ENCODE peak calls at places on chromosomes 7 and 10, in six cellular contexts. U is AG09309, D is D721Med, R is gastrocnemius medialis, P is neural progenitor cell, B is left ventricle myocardium inferior. E is an unnamed sample.
A peak's percentile ranks its signal among the peaks of the same experiment; 100 is the strongest.

GRCh38 chr7:149870701-149871483 is 2.9 kb upstream of the ATP6V0E2 start:
- DNase-seq in P (no peak), D (no peak), B (no peak), R (no peak), U (no peak), E (no peak)

GRCh38 chr7:34320926-34321609 is 336.9 kb upstream of the NPSR1 start:
- DNase-seq in U (peak; percentile 35), R (peak; percentile 37), D (peak; percentile 56), B (peak; percentile 29), P (peak; percentile 79), E (peak; percentile 85)

GRCh38 chr10:122286872-122287271 is 15.8 kb downstream of the BTBD16 start:
- DNase-seq in D (no peak), R (peak; percentile 89), U (peak; percentile 46), B (peak; percentile 36), P (peak; percentile 44), E (peak; percentile 78)

GRCh38 chr7:94054130-94054529 is 50.0 kb upstream of the BET1 start:
- DNase-seq in P (no peak), U (no peak), R (no peak), D (no peak), B (no peak), E (no peak)

GRCh38 chr7:44646176-44646920 is 39.9 kb downstream of the OGDH start:
- DNase-seq in B (no peak), R (peak; percentile 81), P (no peak), U (peak; percentile 20), D (no peak), E (no peak)

GRCh38 chr10:35735412-35735811 is 93.3 kb upstream of the FZD8 start:
- DNase-seq in P (no peak), B (no peak), D (no peak), U (peak; percentile 48), R (no peak), E (peak; percentile 15)

GRCh38 chr10:48931188-48931587 is 8.5 kb downstream of the LRRC18 start:
- DNase-seq in U (no peak), B (no peak), R (no peak), D (no peak), P (peak; percentile 50), E (no peak)

GRCh38 chr10:17961551-17962422 is 10.1 kb downstream of the SLC39A12 start:
- DNase-seq in R (no peak), D (no peak), P (no peak), U (no peak), B (no peak), E (peak; percentile 29)

GRCh38 chr10:50991496-50992355 is 82.6 kb upstream of the PRKG1 start:
- DNase-seq in P (peak; percentile 58), R (peak; percentile 80), D (no peak), B (peak; percentile 67), U (no peak), E (no peak)

GRCh38 chr10:14781763-14782162 is 7.1 kb upstream of the FAM107B start:
- DNase-seq in D (no peak), R (no peak), U (no peak), P (peak; percentile 23), B (no peak), E (no peak)

GRCh38 chr7:118944271-118944670 is 719.8 kb downstream of the ANKRD7 start:
- DNase-seq in P (no peak), U (no peak), R (no peak), D (no peak), B (no peak), E (no peak)

GRCh38 chr7:83579740-83580139 is 69.2 kb downstream of the SEMA3E start:
- DNase-seq in B (no peak), P (no peak), D (no peak), R (no peak), U (no peak), E (no peak)

GRCh38 chr7:124101173-124101768 is 68.4 kb upstream of the TMEM229A start:
- DNase-seq in D (no peak), U (no peak), B (no peak), R (no peak), P (peak; percentile 56), E (peak; percentile 63)

GRCh38 chr10:123622381-123622780 is 43.8 kb upstream of the GPR26 start:
- DNase-seq in B (no peak), D (no peak), U (peak; percentile 76), R (no peak), P (no peak), E (no peak)

GRCh38 chr10:100022403-100022802 is 12.7 kb upstream of the DNMBP start:
- DNase-seq in R (no peak), U (no peak), D (no peak), P (no peak), B (no peak), E (peak; percentile 46)

GRCh38 chr7:45259966-45260646 is 102.5 kb downstream of the RAMP3 start:
- DNase-seq in U (no peak), P (peak; percentile 81), B (peak; percentile 66), R (peak; percentile 23), D (peak; percentile 67), E (peak; percentile 44)

GRCh38 chr7:91843831-91844230 is 36.7 kb downstream of the MTERF1 start:
- DNase-seq in R (no peak), B (no peak), U (no peak), D (no peak), P (no peak), E (no peak)

GRCh38 chr10:31099664-31100063 is 68.0 kb upstream of the ZNF438 start:
- DNase-seq in R (no peak), D (no peak), P (no peak), U (no peak), B (no peak), E (peak; percentile 89)

DNA sequence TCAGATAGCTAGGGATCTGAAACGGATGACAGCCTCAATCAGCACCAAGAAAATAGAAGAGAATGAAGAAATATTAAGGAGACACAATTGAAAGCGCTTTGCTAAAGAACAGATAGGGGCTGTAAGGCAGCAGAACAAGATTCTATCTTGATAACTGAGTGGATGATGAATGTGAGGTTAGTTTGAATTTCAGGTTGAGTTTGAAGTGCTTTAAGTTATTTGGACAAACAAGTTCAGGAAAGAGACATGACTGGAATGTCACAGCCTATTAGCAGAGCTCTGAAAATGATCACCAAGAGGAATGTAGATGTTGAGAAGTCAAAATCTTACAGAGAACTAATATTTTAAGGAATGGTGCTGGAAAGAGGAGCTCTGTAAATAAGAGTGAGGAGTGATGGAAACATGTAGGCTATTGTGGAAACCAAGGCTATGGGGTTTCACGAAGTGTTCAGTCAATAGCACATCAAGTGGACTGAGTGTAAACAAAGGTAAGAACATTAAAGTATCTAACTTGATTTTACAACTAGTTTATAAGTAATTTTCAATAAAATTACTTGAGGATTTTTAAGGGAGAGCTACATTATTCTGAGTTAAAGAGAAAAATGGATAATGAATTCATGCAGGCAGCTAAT is 61.6 kb downstream of the MEST start:
- DNase-seq in D (no peak), P (no peak), U (no peak), B (no peak), R (no peak), E (no peak)
- TF ChIP-seq CTCF in D (no peak), P (no peak), U (no peak), B (no peak), R (no peak), E (no peak)

GRCh38 chr7:120841608-120842007 is 16.3 kb downstream of the TSPAN12 start:
- DNase-seq in R (no peak), B (no peak), D (no peak), P (no peak), U (no peak), E (no peak)
- TF ChIP-seq CTCF in R (no peak), B (no peak), D (no peak), P (no peak), U (no peak), E (no peak)

GRCh38 chr7:128671992-128672391 is at the start of gene GARIN1A:
- DNase-seq in U (no peak), R (no peak), B (no peak), P (peak; percentile 6), D (no peak), E (no peak)

GRCh38 chr7:128673571-128673970 is 1.5 kb downstream of the GARIN1A start:
- DNase-seq in P (no peak), R (no peak), D (no peak), U (no peak), B (no peak), E (no peak)

GRCh38 chr7:128676665-128677064 is 4.6 kb downstream of the GARIN1A start:
- DNase-seq in U (no peak), B (no peak), D (no peak), R (no peak), P (no peak), E (no peak)

DNA sequence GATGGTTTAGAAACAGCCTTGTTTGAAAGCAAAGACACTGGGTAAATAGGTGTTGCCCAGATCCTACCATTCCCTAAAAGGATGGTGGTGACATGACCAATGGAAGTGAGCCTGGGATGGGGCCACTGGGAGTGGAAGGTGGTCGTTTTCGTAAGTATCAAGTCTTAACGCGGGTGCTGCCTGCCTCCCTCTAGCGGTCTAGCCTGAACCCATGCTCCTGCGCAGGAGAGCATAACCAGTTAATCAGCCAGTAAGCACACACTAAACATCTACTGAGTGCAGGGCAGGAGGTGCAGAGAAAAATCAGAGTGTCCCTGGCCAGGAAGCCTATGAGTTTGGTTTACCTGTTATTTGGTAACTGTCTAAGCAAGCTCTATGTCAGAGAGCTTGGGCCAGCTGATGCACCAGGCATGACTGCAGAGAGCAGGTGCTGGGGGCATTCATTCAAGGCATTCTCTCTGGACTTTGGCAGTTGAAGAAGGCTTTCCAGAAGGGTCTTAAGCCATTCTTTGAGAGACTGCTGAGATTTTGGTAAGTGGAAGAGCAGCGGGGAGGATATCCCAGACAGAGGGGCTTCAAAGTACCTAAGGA is 930 bp downstream of the GARIN1A start:
- DNase-seq in B (no peak), D (no peak), R (no peak), P (peak; percentile 70), U (no peak), E (peak; percentile 27)
- TF ChIP-seq CTCF in B (peak; percentile 49), D (peak; percentile 53), R (no peak), P (peak; percentile 72), U (peak; percentile 52), E (peak; percentile 37)

DNA sequence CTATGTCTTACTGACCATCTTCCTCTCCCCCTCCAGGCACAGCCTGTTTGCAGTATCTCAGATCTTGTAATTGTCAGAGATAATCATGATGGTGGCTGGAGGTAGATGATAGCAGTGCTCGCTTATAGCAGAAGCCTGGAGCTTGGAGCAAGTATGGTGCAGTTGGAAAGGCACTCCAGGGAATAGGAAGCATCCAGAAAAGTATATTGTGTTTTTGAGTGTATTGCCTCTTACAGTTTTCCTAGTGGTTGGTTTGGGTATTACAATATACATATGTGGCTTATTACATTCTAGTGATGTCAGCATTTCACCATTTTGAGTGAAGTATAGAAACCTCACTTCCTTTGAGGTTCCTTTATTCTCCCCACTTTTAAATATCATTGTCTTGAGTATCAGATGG is 101.5 kb downstream of the STK31 start:
- DNase-seq in D (no peak), U (no peak), B (no peak), R (no peak), P (no peak), E (no peak)
- TF ChIP-seq CTCF in D (no peak), U (no peak), B (peak; percentile 22), R (no peak), P (peak; percentile 50), E (peak; percentile 35)

DNA sequence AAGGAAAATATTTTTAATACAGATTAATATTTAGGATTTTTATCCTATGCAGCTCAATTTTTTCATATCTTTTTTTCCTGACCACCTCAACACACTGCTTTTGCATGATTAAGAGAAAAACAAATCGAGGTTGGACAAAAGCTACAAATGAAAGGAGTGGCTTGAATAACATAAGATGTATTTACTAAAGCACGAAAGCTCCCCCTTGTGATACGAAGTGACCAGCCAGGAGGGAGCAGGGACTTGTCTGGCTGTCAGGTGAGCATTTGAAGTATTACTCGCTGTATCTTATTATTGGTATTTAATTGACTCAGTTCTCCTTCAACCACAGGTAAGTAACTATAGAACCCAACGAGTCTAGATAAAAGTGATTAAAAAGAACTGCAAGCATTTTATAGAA is 265.2 kb upstream of the PHF14 start:
- DNase-seq in P (peak; percentile 78), R (no peak), U (no peak), B (no peak), D (no peak), E (peak; percentile 40)
- TF ChIP-seq CTCF in P (peak; percentile 67), R (no peak), U (no peak), B (no peak), D (peak; percentile 67), E (peak; percentile 30)

GRCh38 chr7:21526007-21526406 is 16.8 kb upstream of the DNAH11 start:
- DNase-seq in D (no peak), U (no peak), B (no peak), R (no peak), P (no peak), E (peak; percentile 21)
- TF ChIP-seq CTCF in D (peak; percentile 10), U (peak; percentile 45), B (peak; percentile 39), R (no peak), P (peak; percentile 19), E (peak; percentile 21)